ENCODE peak calls at places on chromosomes 2 and 18, in nine cellular contexts. One of them, this sample, is unnamed.

GRCh38 chr2:152407204-152407721 is 72.3 kb downstream of the FMNL2 start:
- DNase-seq in upper lobe of right lung: no peak
- DNase-seq in tibial artery: peak
- DNase-seq in GM12878: peak
- DNase-seq in AG04450: no peak
- DNase-seq in endodermal cell: peak
- DNase-seq in mesenchymal stem cell: peak
- DNase-seq in left ventricle myocardium inferior: peak
- DNase-seq in naive thymus-derived CD4-positive, alpha-beta T cell: no peak
- DNase-seq in this sample: peak

GRCh38 chr2:97732436-97733340 is 19.3 kb downstream of the ZAP70 start:
- DNase-seq in left ventricle myocardium inferior: peak
- DNase-seq in upper lobe of right lung: peak
- DNase-seq in naive thymus-derived CD4-positive, alpha-beta T cell: no peak
- DNase-seq in endodermal cell: no peak
- DNase-seq in tibial artery: no peak
- DNase-seq in GM12878: no peak
- DNase-seq in mesenchymal stem cell: no peak
- DNase-seq in AG04450: no peak
- DNase-seq in this sample: no peak

GRCh38 chr2:143686585-143687164 is 557.5 kb downstream of the ARHGAP15 start:
- DNase-seq in GM12878: no peak
- DNase-seq in mesenchymal stem cell: peak
- DNase-seq in tibial artery: no peak
- DNase-seq in AG04450: peak
- DNase-seq in naive thymus-derived CD4-positive, alpha-beta T cell: no peak
- DNase-seq in endodermal cell: no peak
- DNase-seq in left ventricle myocardium inferior: no peak
- DNase-seq in upper lobe of right lung: no peak
- DNase-seq in this sample: no peak

GRCh38 chr18:22210331-22210754 is 41.0 kb downstream of the GATA6 start:
- DNase-seq in left ventricle myocardium inferior: no peak
- DNase-seq in tibial artery: no peak
- DNase-seq in naive thymus-derived CD4-positive, alpha-beta T cell: no peak
- DNase-seq in GM12878: no peak
- DNase-seq in mesenchymal stem cell: peak
- DNase-seq in endodermal cell: no peak
- DNase-seq in upper lobe of right lung: no peak
- DNase-seq in AG04450: no peak
- DNase-seq in this sample: no peak

GRCh38 chr2:68368657-68369339 is 3.7 kb downstream of the PLEK start:
- DNase-seq in AG04450: peak
- DNase-seq in naive thymus-derived CD4-positive, alpha-beta T cell: no peak
- DNase-seq in mesenchymal stem cell: peak
- DNase-seq in left ventricle myocardium inferior: no peak
- DNase-seq in endodermal cell: no peak
- DNase-seq in tibial artery: no peak
- DNase-seq in upper lobe of right lung: no peak
- DNase-seq in GM12878: no peak
- DNase-seq in this sample: peak

GRCh38 chr2:99597616-99598015 is 107.8 kb upstream of the REV1 start:
- DNase-seq in AG04450: no peak
- DNase-seq in tibial artery: no peak
- DNase-seq in mesenchymal stem cell: no peak
- DNase-seq in GM12878: no peak
- DNase-seq in upper lobe of right lung: no peak
- DNase-seq in endodermal cell: no peak
- DNase-seq in naive thymus-derived CD4-positive, alpha-beta T cell: no peak
- DNase-seq in left ventricle myocardium inferior: no peak
- DNase-seq in this sample: no peak

GRCh38 chr2:20635096-20635475 is 15.8 kb downstream of the HS1BP3 start:
- DNase-seq in upper lobe of right lung: no peak
- DNase-seq in endodermal cell: no peak
- DNase-seq in mesenchymal stem cell: no peak
- DNase-seq in AG04450: no peak
- DNase-seq in left ventricle myocardium inferior: peak
- DNase-seq in GM12878: no peak
- DNase-seq in naive thymus-derived CD4-positive, alpha-beta T cell: no peak
- DNase-seq in tibial artery: no peak
- DNase-seq in this sample: no peak

GRCh38 chr2:142867161-142867560 is 10.3 kb upstream of the KYNU start:
- DNase-seq in naive thymus-derived CD4-positive, alpha-beta T cell: no peak
- DNase-seq in AG04450: no peak
- DNase-seq in mesenchymal stem cell: no peak
- DNase-seq in upper lobe of right lung: no peak
- DNase-seq in GM12878: no peak
- DNase-seq in tibial artery: no peak
- DNase-seq in endodermal cell: no peak
- DNase-seq in left ventricle myocardium inferior: no peak
- DNase-seq in this sample: no peak

GRCh38 chr2:67898605-67899004 is 164.2 kb downstream of the C1D start:
- DNase-seq in GM12878: no peak
- DNase-seq in endodermal cell: no peak
- DNase-seq in left ventricle myocardium inferior: no peak
- DNase-seq in upper lobe of right lung: no peak
- DNase-seq in naive thymus-derived CD4-positive, alpha-beta T cell: no peak
- DNase-seq in tibial artery: no peak
- DNase-seq in mesenchymal stem cell: no peak
- DNase-seq in AG04450: no peak
- DNase-seq in this sample: no peak

GRCh38 chr18:63799164-63799563 is 23.9 kb downstream of the SERPINB7 start:
- DNase-seq in GM12878: no peak
- DNase-seq in upper lobe of right lung: no peak
- DNase-seq in endodermal cell: no peak
- DNase-seq in mesenchymal stem cell: no peak
- DNase-seq in tibial artery: no peak
- DNase-seq in AG04450: no peak
- DNase-seq in left ventricle myocardium inferior: no peak
- DNase-seq in naive thymus-derived CD4-positive, alpha-beta T cell: no peak
- DNase-seq in this sample: no peak

GRCh38 chr2:63048367-63049171 is 2.1 kb upstream of the OTX1 start:
- DNase-seq in left ventricle myocardium inferior: no peak
- DNase-seq in mesenchymal stem cell: peak
- DNase-seq in endodermal cell: peak
- DNase-seq in AG04450: no peak
- DNase-seq in naive thymus-derived CD4-positive, alpha-beta T cell: no peak
- DNase-seq in tibial artery: no peak
- DNase-seq in upper lobe of right lung: no peak
- DNase-seq in GM12878: no peak
- DNase-seq in this sample: no peak

GRCh38 chr2:99810241-99810640 is 320.4 kb upstream of the REV1 start:
- DNase-seq in tibial artery: no peak
- DNase-seq in naive thymus-derived CD4-positive, alpha-beta T cell: no peak
- DNase-seq in GM12878: no peak
- DNase-seq in left ventricle myocardium inferior: no peak
- DNase-seq in mesenchymal stem cell: no peak
- DNase-seq in upper lobe of right lung: no peak
- DNase-seq in AG04450: no peak
- DNase-seq in endodermal cell: no peak
- DNase-seq in this sample: no peak

GRCh38 chr2:63023444-63023843 is 27.2 kb upstream of the OTX1 start:
- DNase-seq in AG04450: no peak
- DNase-seq in endodermal cell: peak
- DNase-seq in naive thymus-derived CD4-positive, alpha-beta T cell: no peak
- DNase-seq in tibial artery: no peak
- DNase-seq in mesenchymal stem cell: peak
- DNase-seq in upper lobe of right lung: no peak
- DNase-seq in GM12878: peak
- DNase-seq in left ventricle myocardium inferior: no peak
- DNase-seq in this sample: no peak

GRCh38 chr2:205802069-205802468 is 119.8 kb downstream of the NRP2 start:
- DNase-seq in upper lobe of right lung: no peak
- DNase-seq in naive thymus-derived CD4-positive, alpha-beta T cell: no peak
- DNase-seq in tibial artery: no peak
- DNase-seq in AG04450: no peak
- DNase-seq in left ventricle myocardium inferior: no peak
- DNase-seq in endodermal cell: no peak
- DNase-seq in GM12878: no peak
- DNase-seq in mesenchymal stem cell: no peak
- DNase-seq in this sample: no peak

GRCh38 chr2:173161040-173161439 is 85.4 kb downstream of the MAP3K20 start:
- DNase-seq in naive thymus-derived CD4-positive, alpha-beta T cell: no peak
- DNase-seq in endodermal cell: no peak
- DNase-seq in left ventricle myocardium inferior: no peak
- DNase-seq in upper lobe of right lung: no peak
- DNase-seq in GM12878: no peak
- DNase-seq in mesenchymal stem cell: no peak
- DNase-seq in AG04450: no peak
- DNase-seq in tibial artery: no peak
- DNase-seq in this sample: no peak
- H3K27ac ChIP-seq in naive thymus-derived CD4-positive, alpha-beta T cell: no peak
- H3K27ac ChIP-seq in endodermal cell: no peak
- H3K27ac ChIP-seq in left ventricle myocardium inferior: peak
- H3K27ac ChIP-seq in upper lobe of right lung: no peak
- H3K27ac ChIP-seq in GM12878: no peak
- H3K27ac ChIP-seq in mesenchymal stem cell: no peak
- H3K27ac ChIP-seq in AG04450: no peak
- H3K27ac ChIP-seq in tibial artery: peak
- H3K27ac ChIP-seq in this sample: no peak

GRCh38 chr2:153474407-153474806 is 4.2 kb downstream of the RPRM start:
- DNase-seq in tibial artery: no peak
- DNase-seq in upper lobe of right lung: no peak
- DNase-seq in AG04450: no peak
- DNase-seq in endodermal cell: no peak
- DNase-seq in left ventricle myocardium inferior: no peak
- DNase-seq in GM12878: no peak
- DNase-seq in naive thymus-derived CD4-positive, alpha-beta T cell: no peak
- DNase-seq in mesenchymal stem cell: no peak
- DNase-seq in this sample: no peak

GRCh38 chr2:153477096-153477555 is 1.4 kb downstream of the RPRM start:
- DNase-seq in endodermal cell: peak
- DNase-seq in left ventricle myocardium inferior: no peak
- DNase-seq in AG04450: no peak
- DNase-seq in naive thymus-derived CD4-positive, alpha-beta T cell: no peak
- DNase-seq in tibial artery: no peak
- DNase-seq in mesenchymal stem cell: no peak
- DNase-seq in upper lobe of right lung: no peak
- DNase-seq in GM12878: no peak
- DNase-seq in this sample: no peak

GRCh38 chr2:153478289-153479261 is at the start of gene RPRM:
- DNase-seq in AG04450: peak
- DNase-seq in endodermal cell: peak
- DNase-seq in left ventricle myocardium inferior: peak
- DNase-seq in GM12878: no peak
- DNase-seq in naive thymus-derived CD4-positive, alpha-beta T cell: peak
- DNase-seq in mesenchymal stem cell: peak
- DNase-seq in tibial artery: peak
- DNase-seq in upper lobe of right lung: peak
- DNase-seq in this sample: peak

GRCh38 chr2:153477641-153478288 is 797 bp downstream of the RPRM start:
- DNase-seq in naive thymus-derived CD4-positive, alpha-beta T cell: no peak
- DNase-seq in endodermal cell: peak
- DNase-seq in upper lobe of right lung: no peak
- DNase-seq in mesenchymal stem cell: no peak
- DNase-seq in tibial artery: no peak
- DNase-seq in AG04450: no peak
- DNase-seq in GM12878: no peak
- DNase-seq in left ventricle myocardium inferior: no peak
- DNase-seq in this sample: no peak

DNA sequence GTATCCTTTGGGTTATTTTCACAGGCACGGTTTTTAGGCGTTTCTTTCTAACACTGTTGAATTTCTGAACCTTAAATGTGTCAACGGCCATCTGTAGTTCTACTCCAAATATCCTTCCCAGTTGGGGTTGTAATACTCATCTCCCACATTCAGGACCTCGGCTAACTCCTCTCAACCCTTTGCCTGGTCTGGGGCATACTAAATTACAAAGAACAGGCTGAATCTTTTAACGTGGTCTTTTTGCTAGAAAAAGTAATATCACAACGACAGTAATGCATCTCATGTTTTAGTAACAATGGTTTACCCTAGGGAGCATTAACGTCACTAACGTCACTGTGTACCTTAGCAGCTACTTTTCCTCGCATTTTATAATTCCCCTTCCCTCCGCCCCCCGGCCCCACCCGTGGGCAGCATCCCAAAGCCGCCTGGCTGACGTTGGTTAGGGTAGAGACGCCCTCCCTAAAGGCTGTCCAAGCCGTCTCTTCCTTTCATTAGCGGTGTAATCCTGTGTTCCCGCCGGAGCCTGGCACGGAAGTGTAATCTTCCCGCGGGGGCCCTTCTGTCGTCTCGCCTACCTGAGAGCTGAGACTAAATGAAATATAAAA is 2.0 kb downstream of the RPRM start:
- DNase-seq in endodermal cell: no peak
- DNase-seq in naive thymus-derived CD4-positive, alpha-beta T cell: no peak
- DNase-seq in AG04450: no peak
- DNase-seq in left ventricle myocardium inferior: no peak
- DNase-seq in GM12878: no peak
- DNase-seq in mesenchymal stem cell: no peak
- DNase-seq in tibial artery: no peak
- DNase-seq in upper lobe of right lung: no peak
- DNase-seq in this sample: no peak
- H3K27ac ChIP-seq in endodermal cell: peak
- H3K27ac ChIP-seq in naive thymus-derived CD4-positive, alpha-beta T cell: no peak
- H3K27ac ChIP-seq in AG04450: no peak
- H3K27ac ChIP-seq in left ventricle myocardium inferior: no peak
- H3K27ac ChIP-seq in GM12878: no peak
- H3K27ac ChIP-seq in mesenchymal stem cell: no peak
- H3K27ac ChIP-seq in tibial artery: no peak
- H3K27ac ChIP-seq in upper lobe of right lung: no peak
- H3K27ac ChIP-seq in this sample: no peak

DNA sequence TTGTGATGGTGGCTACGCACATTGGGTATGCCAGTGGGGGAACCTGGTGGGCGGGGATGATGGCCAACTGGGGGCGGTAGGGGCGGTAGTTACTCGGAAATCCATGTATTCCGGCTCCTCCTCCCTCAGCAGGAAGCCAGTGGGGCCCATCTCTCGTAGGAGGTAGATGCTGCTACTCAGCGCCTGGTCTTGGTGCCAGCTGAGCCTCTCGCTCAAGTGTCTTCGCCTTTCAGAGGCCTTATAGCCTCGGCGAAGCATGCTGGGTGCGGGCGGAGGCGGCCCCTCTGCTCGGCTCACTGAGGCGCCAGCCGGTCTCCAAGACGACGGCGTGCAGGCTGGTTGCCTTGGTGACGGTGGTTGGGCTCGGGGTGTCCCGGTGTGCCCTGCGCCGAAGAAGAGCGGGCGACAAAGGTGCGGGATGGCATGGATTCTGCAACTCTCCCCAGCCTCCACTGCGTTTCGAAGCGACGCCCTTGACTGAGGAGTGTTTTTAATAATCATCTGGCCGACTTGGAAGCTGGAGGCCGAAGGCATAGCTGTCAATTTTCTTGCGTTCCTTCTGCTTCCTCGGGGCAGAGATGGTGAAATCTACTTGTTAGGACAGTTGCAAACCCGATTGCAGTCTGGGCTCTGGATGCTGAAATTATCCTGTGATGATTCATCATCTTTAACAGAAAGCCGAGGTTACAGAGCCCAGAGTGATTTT is at the start of gene ZSWIM2:
- DNase-seq in mesenchymal stem cell: peak
- DNase-seq in AG04450: peak
- DNase-seq in tibial artery: peak
- DNase-seq in endodermal cell: peak
- DNase-seq in GM12878: no peak
- DNase-seq in left ventricle myocardium inferior: peak
- DNase-seq in upper lobe of right lung: peak
- DNase-seq in naive thymus-derived CD4-positive, alpha-beta T cell: peak
- DNase-seq in this sample: peak
- H3K27ac ChIP-seq in mesenchymal stem cell: peak
- H3K27ac ChIP-seq in AG04450: peak
- H3K27ac ChIP-seq in tibial artery: peak
- H3K27ac ChIP-seq in endodermal cell: peak
- H3K27ac ChIP-seq in GM12878: no peak
- H3K27ac ChIP-seq in left ventricle myocardium inferior: no peak
- H3K27ac ChIP-seq in upper lobe of right lung: no peak
- H3K27ac ChIP-seq in naive thymus-derived CD4-positive, alpha-beta T cell: no peak
- H3K27ac ChIP-seq in this sample: peak

GRCh38 chr18:56068701-56069100 is 480.7 kb upstream of the TCF4 start:
- DNase-seq in left ventricle myocardium inferior: no peak
- DNase-seq in AG04450: no peak
- DNase-seq in tibial artery: no peak
- DNase-seq in endodermal cell: no peak
- DNase-seq in GM12878: no peak
- DNase-seq in upper lobe of right lung: no peak
- DNase-seq in naive thymus-derived CD4-positive, alpha-beta T cell: no peak
- DNase-seq in mesenchymal stem cell: no peak
- DNase-seq in this sample: no peak
- H3K27ac ChIP-seq in left ventricle myocardium inferior: peak
- H3K27ac ChIP-seq in AG04450: no peak
- H3K27ac ChIP-seq in tibial artery: no peak
- H3K27ac ChIP-seq in endodermal cell: no peak
- H3K27ac ChIP-seq in GM12878: no peak
- H3K27ac ChIP-seq in upper lobe of right lung: no peak
- H3K27ac ChIP-seq in naive thymus-derived CD4-positive, alpha-beta T cell: no peak
- H3K27ac ChIP-seq in mesenchymal stem cell: no peak
- H3K27ac ChIP-seq in this sample: no peak